ENCODE peak calls at places on chromosome 4, in nine cellular contexts. A is dorsolateral prefrontal cortex, W is A673, E is fibroblast of pulmonary artery, X is suprapubic skin, I is endothelial cell, R is Calu3, D is left ventricle myocardium inferior, S is nephron progenitor cell. N is an unnamed sample.

GRCh38 chr4:174255790-174256189 is 27.7 kb downstream of the FBXO8 start:
- DNase-seq in A (no peak), W (peak), E (peak), X (no peak), I (no peak), R (no peak), D (no peak), S (no peak), N (no peak)

GRCh38 chr4:167452922-167453321 is 218.6 kb upstream of the SPOCK3 start:
- DNase-seq in A (no peak), W (peak), E (no peak), X (no peak), I (no peak), R (no peak), D (no peak), S (no peak), N (no peak)

GRCh38 chr4:95614684-95615205 is 66.0 kb upstream of the UNC5C start:
- DNase-seq in A (no peak), W (no peak), E (no peak), X (no peak), I (no peak), R (no peak), D (no peak), S (no peak), N (no peak)

GRCh38 chr4:81635747-81636146 is 164.0 kb upstream of the RASGEF1B start:
- DNase-seq in A (peak), W (no peak), E (no peak), X (no peak), I (no peak), R (peak), D (no peak), S (no peak), N (no peak)

GRCh38 chr4:94448815-94449375 is 2.8 kb upstream of the PDLIM5 start:
- DNase-seq in A (no peak), W (peak), E (no peak), X (no peak), I (no peak), R (no peak), D (no peak), S (no peak), N (no peak)

GRCh38 chr4:152340818-152341217 is 195.1 kb downstream of the FBXW7 start:
- DNase-seq in A (no peak), W (no peak), E (no peak), X (no peak), I (no peak), R (no peak), D (no peak), S (no peak), N (no peak)

GRCh38 chr4:147731611-147732515 is at the start of gene ARHGAP10:
- DNase-seq in A (peak), W (peak), E (peak), X (peak), I (peak), R (peak), D (peak), S (peak), N (peak)

GRCh38 chr4:165096776-165097175 is 15.9 kb downstream of the TMEM192 start:
- DNase-seq in A (no peak), W (peak), E (peak), X (no peak), I (no peak), R (no peak), D (no peak), S (no peak), N (peak)

GRCh38 chr4:156959298-156959702 is 12.3 kb downstream of the PDGFC start:
- DNase-seq in A (no peak), W (no peak), E (peak), X (no peak), I (no peak), R (no peak), D (no peak), S (no peak), N (no peak)

GRCh38 chr4:159296061-159296460 is 193.2 kb downstream of the RAPGEF2 start:
- DNase-seq in A (no peak), W (no peak), E (no peak), X (no peak), I (no peak), R (no peak), D (no peak), S (no peak), N (no peak)

GRCh38 chr4:69753666-69754065 is 6.8 kb downstream of the SULT1B1 start:
- DNase-seq in A (no peak), W (no peak), E (no peak), X (no peak), I (no peak), R (no peak), D (no peak), S (no peak), N (no peak)

GRCh38 chr4:89259435-89260028 is 48.1 kb downstream of the GPRIN3 start:
- DNase-seq in A (no peak), W (no peak), E (no peak), X (no peak), I (no peak), R (no peak), D (no peak), S (no peak), N (no peak)

GRCh38 chr4:52659722-52660261 is 691 bp upstream of the USP46 start:
- DNase-seq in A (peak), W (peak), E (peak), X (peak), I (peak), R (peak), D (peak), S (peak), N (peak)

GRCh38 chr4:24070117-24070516 is 180.3 kb upstream of the PPARGC1A start:
- DNase-seq in A (no peak), W (peak), E (peak), X (no peak), I (no peak), R (no peak), D (no peak), S (no peak), N (no peak)

GRCh38 chr4:164621886-164622521 is 131.9 kb upstream of the SMIM31 start:
- DNase-seq in A (no peak), W (no peak), E (no peak), X (no peak), I (no peak), R (no peak), D (no peak), S (no peak), N (no peak)

GRCh38 chr4:151045907-151046306 is 30.8 kb upstream of the LRBA start:
- DNase-seq in A (no peak), W (peak), E (no peak), X (no peak), I (peak), R (peak), D (no peak), S (no peak), N (peak)

GRCh38 chr4:141569141-141569540 is 67.2 kb upstream of the IL15 start:
- DNase-seq in A (no peak), W (no peak), E (peak), X (no peak), I (no peak), R (no peak), D (no peak), S (no peak), N (no peak)

GRCh38 chr4:28444886-28445496 is 1584.3 kb downstream of the STIM2 start:
- DNase-seq in A (no peak), W (no peak), E (peak), X (no peak), I (no peak), R (no peak), D (no peak), S (no peak), N (no peak)

GRCh38 chr4:10082459-10083272 is 33.9 kb downstream of the WDR1 start:
- DNase-seq in A (no peak), W (no peak), E (no peak), X (peak), I (no peak), R (no peak), D (peak), S (no peak), N (no peak)

GRCh38 chr4:121072080-121072835 is at the start of gene NDNF:
- DNase-seq in A (peak), W (peak), E (peak), X (peak), I (peak), R (peak), D (peak), S (peak), N (peak)

GRCh38 chr4:122930877-122931276 is 8.5 kb upstream of the NUDT6 start:
- DNase-seq in A (no peak), W (peak), E (peak), X (no peak), I (no peak), R (no peak), D (no peak), S (no peak), N (no peak)

GRCh38 chr4:67106846-67107467 is 438.3 kb downstream of the CENPC start:
- DNase-seq in A (no peak), W (no peak), E (no peak), X (no peak), I (no peak), R (no peak), D (no peak), S (no peak), N (no peak)

GRCh38 chr4:126708716-126709115 is 924.0 kb upstream of the INTU start:
- DNase-seq in A (no peak), W (no peak), E (no peak), X (no peak), I (no peak), R (no peak), D (no peak), S (no peak), N (no peak)

GRCh38 chr4:17562157-17562556 is 14.8 kb upstream of the LAP3 start:
- DNase-seq in A (no peak), W (peak), E (no peak), X (no peak), I (no peak), R (no peak), D (no peak), S (no peak), N (no peak)

GRCh38 chr4:5845035-5845905 is 47.6 kb downstream of the CRMP1 start:
- DNase-seq in A (peak), W (no peak), E (no peak), X (no peak), I (no peak), R (no peak), D (no peak), S (peak), N (no peak)

GRCh38 chr4:157804986-157805385 is 367.8 kb downstream of the GASK1B start:
- DNase-seq in A (no peak), W (peak), E (peak), X (no peak), I (no peak), R (no peak), D (no peak), S (no peak), N (no peak)

GRCh38 chr4:80101086-80101767 is 28.2 kb upstream of the ANTXR2 start:
- DNase-seq in A (no peak), W (no peak), E (no peak), X (no peak), I (no peak), R (no peak), D (no peak), S (no peak), N (no peak)

GRCh38 chr4:173543266-173543665 is 13.2 kb upstream of the HAND2 start:
- DNase-seq in A (no peak), W (no peak), E (no peak), X (no peak), I (no peak), R (no peak), D (no peak), S (no peak), N (no peak)

GRCh38 chr4:7419961-7420660 is 14.6 kb downstream of the PSAPL1 start:
- DNase-seq in A (no peak), W (no peak), E (no peak), X (no peak), I (no peak), R (no peak), D (peak), S (no peak), N (no peak)

GRCh38 chr4:140568507-140569306 is at the start of gene UCP1:
- DNase-seq in A (no peak), W (peak), E (no peak), X (peak), I (peak), R (peak), D (peak), S (peak), N (no peak)

GRCh38 chr4:112531146-112531545 is 15.2 kb upstream of the NEUROG2 start:
- DNase-seq in A (no peak), W (no peak), E (no peak), X (no peak), I (no peak), R (no peak), D (no peak), S (no peak), N (no peak)

GRCh38 chr4:52956691-52957090 is 94.6 kb downstream of the RASL11B start:
- DNase-seq in A (no peak), W (no peak), E (no peak), X (no peak), I (no peak), R (no peak), D (no peak), S (no peak), N (no peak)

GRCh38 chr4:116099596-116099995 is 985.8 kb downstream of the TRAM1L1 start:
- DNase-seq in A (no peak), W (no peak), E (no peak), X (no peak), I (no peak), R (no peak), D (no peak), S (no peak), N (no peak)

GRCh38 chr4:3360741-3361140 is 67.9 kb downstream of the RGS12 start:
- DNase-seq in A (no peak), W (no peak), E (no peak), X (no peak), I (no peak), R (no peak), D (no peak), S (no peak), N (no peak)

GRCh38 chr4:36256398-36256828 is 12.1 kb upstream of the ARAP2 start:
- DNase-seq in A (no peak), W (no peak), E (no peak), X (no peak), I (no peak), R (no peak), D (no peak), S (no peak), N (peak)

GRCh38 chr4:48766393-48766792 is 13.7 kb downstream of the FRYL start:
- DNase-seq in A (no peak), W (no peak), E (no peak), X (no peak), I (no peak), R (no peak), D (no peak), S (no peak), N (no peak)

GRCh38 chr4:143406523-143406922 is 69.8 kb downstream of the GAB1 start:
- DNase-seq in A (no peak), W (no peak), E (peak), X (peak), I (no peak), R (peak), D (peak), S (no peak), N (no peak)

GRCh38 chr4:89303177-89303576 is 4.4 kb downstream of the GPRIN3 start:
- DNase-seq in A (no peak), W (no peak), E (no peak), X (no peak), I (no peak), R (no peak), D (no peak), S (no peak), N (no peak)

GRCh38 chr4:5863461-5864113 is 29.3 kb downstream of the CRMP1 start:
- DNase-seq in A (no peak), W (peak), E (peak), X (no peak), I (no peak), R (peak), D (no peak), S (no peak), N (no peak)

GRCh38 chr4:146243141-146243882 is 29.0 kb downstream of the REELD1 start:
- DNase-seq in A (peak), W (peak), E (peak), X (no peak), I (no peak), R (no peak), D (peak), S (peak), N (peak)
- TF ChIP-seq CTCF in A (peak), W (peak), E (no peak), X (peak), I (peak), R (no peak), D (peak), S (peak), N (peak)

GRCh38 chr4:155529197-155529596 is 137.5 kb upstream of the GUCY1A1 start:
- DNase-seq in A (no peak), W (peak), E (peak), X (no peak), I (peak), R (peak), D (no peak), S (no peak), N (peak)
- TF ChIP-seq CTCF in A (no peak), W (peak), E (peak), X (no peak), I (peak), R (peak), D (no peak), S (peak), N (peak)

DNA sequence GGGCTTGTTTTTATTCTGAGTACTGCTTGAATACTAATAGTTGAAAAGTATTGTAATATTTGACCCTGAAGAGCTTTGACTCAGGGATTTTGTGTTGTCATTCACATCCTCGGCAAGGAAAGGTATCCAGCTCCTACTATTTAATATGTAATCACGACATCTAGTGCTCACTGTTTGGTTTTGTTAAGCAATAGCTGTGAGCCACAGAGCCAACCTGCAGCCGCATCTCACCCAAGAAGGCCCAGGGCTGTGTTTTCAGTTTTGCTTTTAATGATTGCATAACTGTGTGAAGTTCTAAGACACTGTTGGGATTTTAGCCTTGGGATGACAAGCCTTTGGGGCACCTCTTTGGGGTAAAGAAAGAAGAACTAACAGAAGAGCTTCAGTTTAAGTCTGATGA is 158.0 kb downstream of the RELL1 start:
- DNase-seq in A (no peak), W (no peak), E (no peak), X (no peak), I (no peak), R (peak), D (no peak), S (no peak), N (no peak)
- TF ChIP-seq CTCF in A (no peak), W (no peak), E (no peak), X (no peak), I (no peak), R (no peak), D (no peak), S (no peak), N (no peak)

DNA sequence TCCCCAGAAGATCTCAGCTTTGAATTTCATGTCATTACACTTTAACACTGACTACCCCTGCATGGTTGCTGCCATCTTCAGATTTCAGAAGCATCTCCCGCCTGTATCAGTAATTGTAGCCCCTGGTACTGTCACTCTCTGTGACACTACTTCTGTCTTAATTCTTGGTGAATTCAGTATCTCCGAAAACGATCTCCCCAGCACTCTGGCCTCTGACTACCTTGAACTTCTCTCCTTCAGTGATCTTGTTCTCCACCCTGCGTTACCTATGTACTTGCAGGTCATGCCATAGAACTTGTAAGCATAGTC is 53.8 kb upstream of the ABCG2 start:
- DNase-seq in A (no peak), W (no peak), E (no peak), X (no peak), I (no peak), R (no peak), D (no peak), S (no peak), N (no peak)
- TF ChIP-seq CTCF in A (no peak), W (no peak), E (no peak), X (no peak), I (no peak), R (no peak), D (no peak), S (no peak), N (no peak)

GRCh38 chr4:8592366-8593267 is at the start of gene CPZ:
- DNase-seq in A (no peak), W (no peak), E (peak), X (no peak), I (no peak), R (no peak), D (no peak), S (peak), N (no peak)

GRCh38 chr4:8595237-8596087 is 2.9 kb downstream of the CPZ start:
- DNase-seq in A (no peak), W (no peak), E (no peak), X (no peak), I (no peak), R (no peak), D (no peak), S (no peak), N (no peak)

GRCh38 chr4:8594097-8595038 is 1.8 kb downstream of the CPZ start:
- DNase-seq in A (peak), W (peak), E (peak), X (no peak), I (peak), R (peak), D (no peak), S (peak), N (peak)

GRCh38 chr4:8591626-8592365 is 769 bp upstream of the CPZ start:
- DNase-seq in A (no peak), W (no peak), E (no peak), X (no peak), I (no peak), R (no peak), D (peak), S (no peak), N (no peak)

DNA sequence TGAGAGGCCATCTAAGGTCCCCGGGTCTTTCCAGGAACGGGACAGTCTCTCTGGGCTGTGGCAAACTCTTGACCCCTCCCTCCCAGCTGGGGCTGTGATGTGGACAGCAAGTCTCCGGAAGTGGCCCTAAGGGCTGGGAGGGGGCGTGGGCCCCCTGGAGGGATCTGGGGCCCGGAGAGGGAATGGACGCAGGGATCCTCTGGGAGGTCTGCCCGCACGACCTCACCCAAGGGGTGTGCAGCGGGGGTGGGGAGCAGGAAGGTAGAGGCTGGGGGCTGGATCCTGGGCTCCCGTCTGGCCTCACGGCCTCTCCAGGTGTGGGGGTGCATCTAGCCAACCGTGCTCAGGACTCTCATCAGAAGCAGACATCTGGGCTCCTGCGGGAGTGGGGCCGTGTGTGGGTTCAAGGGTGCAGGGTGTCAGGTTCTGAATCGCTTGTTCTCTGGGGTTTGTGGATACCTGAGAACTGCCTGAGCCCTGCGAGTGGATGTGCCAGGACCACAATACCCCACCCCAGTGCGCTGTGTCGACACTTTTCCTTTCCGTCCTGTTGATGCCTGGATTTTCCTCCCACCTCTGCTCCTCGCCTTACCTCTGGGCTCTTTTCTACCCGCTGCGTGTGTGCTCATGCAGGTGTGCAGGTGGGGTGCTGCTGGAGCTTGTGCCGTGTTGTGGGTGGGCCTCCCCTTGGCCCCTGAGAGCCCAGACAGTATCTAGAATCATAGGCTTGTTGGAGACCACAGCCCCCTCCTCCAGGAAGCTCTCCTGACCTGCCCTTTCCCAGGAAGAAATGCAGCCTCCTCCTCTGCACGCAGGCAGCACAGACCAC is 917 bp downstream of the CPZ start:
- DNase-seq in A (no peak), W (no peak), E (no peak), X (no peak), I (no peak), R (no peak), D (no peak), S (peak), N (no peak)
- TF ChIP-seq CTCF in A (no peak), W (no peak), E (no peak), X (no peak), I (no peak), R (no peak), D (no peak), S (no peak), N (no peak)

GRCh38 chr4:127782025-127782274 is 172 bp upstream of the HSPA4L start:
- DNase-seq in A (peak), W (peak), E (peak), X (peak), I (peak), R (peak), D (peak), S (peak), N (peak)

GRCh38 chr4:127783026-127783769 is 1.1 kb downstream of the HSPA4L start:
- DNase-seq in A (peak), W (no peak), E (peak), X (peak), I (peak), R (peak), D (peak), S (peak), N (no peak)

GRCh38 chr4:127783971-127784519 is 1.9 kb downstream of the HSPA4L start:
- DNase-seq in A (no peak), W (no peak), E (no peak), X (no peak), I (no peak), R (no peak), D (no peak), S (no peak), N (no peak)

GRCh38 chr4:127781303-127782024 is 658 bp upstream of the HSPA4L start:
- DNase-seq in A (no peak), W (peak), E (peak), X (peak), I (no peak), R (peak), D (peak), S (no peak), N (peak)

GRCh38 chr4:127782275-127783025 is at the start of gene HSPA4L:
- DNase-seq in A (peak), W (peak), E (peak), X (peak), I (peak), R (peak), D (peak), S (peak), N (peak)
- TF ChIP-seq CTCF in A (no peak), W (peak), E (no peak), X (no peak), I (no peak), R (no peak), D (peak), S (no peak), N (peak)

N was measured in GM13977.